ENCODE peak calls at places on chromosomes 2 and 18, in six cellular contexts. L is GM23248; V is HFFc6; F is activated naive CD8-positive, alpha-beta T cell treated with anti-CD3 and anti-CD28 coated beads, Interleukin-2, amount 10 ng/mL, durations not matched to agents 7 days and 5 days; T is coronary artery; E is NK-92 treated with Interleukin-12 subunit alpha and Interleukin-12 subunit beta, amount 100 ng/mL, for 24 hours. U is an unnamed sample.

GRCh38 chr2:168916329-168916672 is 15.2 kb downstream of the G6PC2 start:
- DNase-seq in L (no peak), V (no peak), F (no peak), T (no peak), E (no peak), U (no peak)

GRCh38 chr18:9708882-9709877 is 1.1 kb downstream of the RAB31 start:
- DNase-seq in L (peak; percentile 62), V (no peak), F (peak; percentile 32), T (no peak), E (no peak), U (peak; percentile 68)

GRCh38 chr2:233600361-233600760 is 17.1 kb upstream of the UGT1A8 start:
- DNase-seq in L (no peak), V (no peak), F (no peak), T (no peak), E (no peak), U (no peak)

GRCh38 chr2:178912416-178913056 is 105.3 kb upstream of the TTN start:
- DNase-seq in L (peak; percentile 48), V (no peak), F (no peak), T (no peak), E (no peak), U (no peak)

GRCh38 chr18:48801728-48802542 is 148.8 kb downstream of the SMAD7 start:
- DNase-seq in L (no peak), V (no peak), F (peak; percentile 27), T (peak; percentile 52), E (no peak), U (peak; percentile 12)

GRCh38 chr2:31541853-31542252 is 38.9 kb downstream of the SRD5A2 start:
- DNase-seq in L (no peak), V (no peak), F (no peak), T (no peak), E (no peak), U (no peak)

GRCh38 chr2:41061371-41061770 is 609.5 kb upstream of the SLC8A1 start:
- DNase-seq in L (no peak), V (no peak), F (no peak), T (no peak), E (no peak), U (no peak)

GRCh38 chr2:236632295-236633218 is 62.9 kb downstream of the ACKR3 start:
- DNase-seq in L (no peak), V (no peak), F (no peak), T (peak; percentile 49), E (no peak), U (no peak)

GRCh38 chr2:172806426-172807008 is 70.9 kb downstream of the RAPGEF4 start:
- DNase-seq in L (peak; percentile 72), V (peak; percentile 45), F (no peak), T (no peak), E (no peak), U (no peak)

U was measured in lower lobe of right lung.